ENCODE peak calls at places on chromosomes 16 and 17, in four cellular contexts. One of them, this sample, is unnamed.

GRCh38 chr17:34318474-34318873 is 761 bp upstream of the CCL8 start:
- DNase-seq in Calu3: peak; percentile 34
- DNase-seq in choroid plexus epithelial cell: no peak
- DNase-seq in A549: peak; percentile 35
- DNase-seq in this sample: no peak

GRCh38 chr17:72351884-72352346 is 231.1 kb downstream of the SOX9 start:
- DNase-seq in choroid plexus epithelial cell: no peak
- DNase-seq in A549: no peak
- DNase-seq in Calu3: no peak
- DNase-seq in this sample: no peak

GRCh38 chr16:24013733-24014645 is 178.2 kb downstream of the PRKCB start:
- DNase-seq in A549: peak; percentile 10
- DNase-seq in choroid plexus epithelial cell: no peak
- DNase-seq in Calu3: no peak
- DNase-seq in this sample: peak; percentile 11

GRCh38 chr17:8063761-8064589 is 23.5 kb downstream of the ALOX12B start:
- DNase-seq in Calu3: no peak
- DNase-seq in choroid plexus epithelial cell: no peak
- DNase-seq in A549: no peak
- DNase-seq in this sample: no peak

GRCh38 chr16:13873835-13874438 is 46.0 kb upstream of the ERCC4 start:
- DNase-seq in choroid plexus epithelial cell: peak; percentile 38
- DNase-seq in Calu3: peak; percentile 16
- DNase-seq in A549: peak; percentile 28
- DNase-seq in this sample: no peak

GRCh38 chr17:8785547-8786412 is 13.4 kb downstream of the MFSD6L start:
- DNase-seq in A549: peak; percentile 72
- DNase-seq in choroid plexus epithelial cell: peak; percentile 69
- DNase-seq in Calu3: peak; percentile 68
- DNase-seq in this sample: peak; percentile 56

GRCh38 chr17:3695723-3696411 is at the start of gene P2RX5:
- DNase-seq in choroid plexus epithelial cell: no peak
- DNase-seq in Calu3: peak; percentile 12
- DNase-seq in A549: no peak
- DNase-seq in this sample: peak; percentile 34

GRCh38 chr16:51440096-51440495 is 289.0 kb upstream of the SALL1 start:
- DNase-seq in A549: no peak
- DNase-seq in choroid plexus epithelial cell: no peak
- DNase-seq in Calu3: no peak
- DNase-seq in this sample: no peak

GRCh38 chr17:61565213-61565612 is 25.8 kb downstream of the NACA2 start:
- DNase-seq in choroid plexus epithelial cell: no peak
- DNase-seq in Calu3: no peak
- DNase-seq in A549: no peak
- DNase-seq in this sample: no peak

GRCh38 chr16:70660672-70661350 is 14.5 kb downstream of the IL34 start:
- DNase-seq in A549: no peak
- DNase-seq in choroid plexus epithelial cell: no peak
- DNase-seq in Calu3: no peak
- DNase-seq in this sample: no peak

GRCh38 chr17:10843806-10844205 is 5.9 kb upstream of the PIRT start:
- DNase-seq in A549: no peak
- DNase-seq in choroid plexus epithelial cell: peak; percentile 9
- DNase-seq in Calu3: peak; percentile 4
- DNase-seq in this sample: no peak

GRCh38 chr16:23833960-23834685 is 1.7 kb upstream of the PRKCB start:
- DNase-seq in choroid plexus epithelial cell: no peak
- DNase-seq in Calu3: no peak
- DNase-seq in A549: no peak
- DNase-seq in this sample: no peak

GRCh38 chr17:50195196-50195865 is 6.1 kb downstream of the COL1A1 start:
- DNase-seq in A549: no peak
- DNase-seq in choroid plexus epithelial cell: peak; percentile 61
- DNase-seq in Calu3: no peak
- DNase-seq in this sample: no peak

GRCh38 chr16:77721752-77722314 is 481 bp upstream of the NUDT7 start:
- DNase-seq in choroid plexus epithelial cell: no peak
- DNase-seq in A549: no peak
- DNase-seq in Calu3: peak; percentile 5
- DNase-seq in this sample: no peak

GRCh38 chr17:58755577-58756245 is at the start of gene PPM1E:
- DNase-seq in choroid plexus epithelial cell: peak; percentile 44
- DNase-seq in Calu3: peak; percentile 55
- DNase-seq in A549: peak; percentile 56
- DNase-seq in this sample: no peak

GRCh38 chr16:23119570-23119969 is 29.7 kb downstream of the USP31 start:
- DNase-seq in Calu3: no peak
- DNase-seq in choroid plexus epithelial cell: peak; percentile 85
- DNase-seq in A549: no peak
- DNase-seq in this sample: no peak

GRCh38 chr17:78414178-78415162 is 36.0 kb downstream of the PGS1 start:
- DNase-seq in choroid plexus epithelial cell: no peak
- DNase-seq in Calu3: no peak
- DNase-seq in A549: no peak
- DNase-seq in this sample: no peak

This sample was measured in LoVo.